ENCODE peak calls at places on chromosomes 13 and 19, in four cellular contexts. L, B, C and P are unnamed samples.

GRCh38 chr19:55373993-55374757 is 2.5 kb upstream of the TMEM190 start:
- DNase-seq in B (no peak), C (no peak), L (no peak), P (no peak)

GRCh38 chr13:24381539-24382265 is 72.3 kb downstream of the C1QTNF9 start:
- DNase-seq in B (no peak), L (no peak), C (no peak), P (no peak)

GRCh38 chr19:4241824-4242430 is 5.0 kb upstream of the YJU2 start:
- DNase-seq in C (no peak), L (no peak), B (no peak), P (no peak)

GRCh38 chr19:17777840-17778620 is 16.9 kb upstream of the B3GNT3 start:
- DNase-seq in B (no peak), C (no peak), L (no peak), P (peak)

GRCh38 chr13:20610006-20610405 is 43.0 kb downstream of the IFT88 start:
- DNase-seq in C (no peak), B (no peak), L (no peak), P (no peak)

GRCh38 chr19:2117215-2117960 is 20.7 kb downstream of the IZUMO4 start:
- DNase-seq in L (no peak), C (no peak), B (no peak), P (no peak)

GRCh38 chr19:5926641-5927438 is 12.8 kb downstream of the CAPS start:
- DNase-seq in C (peak), L (no peak), B (peak), P (no peak)

GRCh38 chr13:44015808-44016207 is 136.1 kb downstream of the LACC1 start:
- DNase-seq in B (no peak), L (no peak), C (no peak), P (no peak)

GRCh38 chr19:6067975-6068374 is 42.3 kb downstream of the RFX2 start:
- DNase-seq in C (no peak), L (no peak), B (no peak), P (no peak)

GRCh38 chr13:104256701-104257100 is 1190.5 kb upstream of the SLC10A2 start:
- DNase-seq in B (peak), C (no peak), L (no peak), P (peak)

GRCh38 chr13:27446986-27447583 is 3.3 kb downstream of the MTIF3 start:
- DNase-seq in B (no peak), C (no peak), L (no peak), P (no peak)

GRCh38 chr13:93736909-93737308 is 510.3 kb downstream of the GPC6 start:
- DNase-seq in C (no peak), L (no peak), B (no peak), P (no peak)